ENCODE peak calls at places on chromosomes 4 and X, in eight cellular contexts. One of them, this sample, is unnamed.

GRCh38 chrX:136909119-136909705 is 28.7 kb upstream of the RBMX start:
- DNase-seq in keratinocyte: no peak
- DNase-seq in GM23248: peak; percentile 85
- DNase-seq in SK-N-SH: peak; percentile 93
- DNase-seq in IMR-90: peak; percentile 45
- DNase-seq in endothelial cell of umbilical vein: peak; percentile 72
- DNase-seq in DND-41: peak; percentile 82
- DNase-seq in H1: peak; percentile 33
- DNase-seq in this sample: peak; percentile 73

GRCh38 chrX:71941145-71941544 is 30.5 kb downstream of the NHSL2 start:
- DNase-seq in keratinocyte: no peak
- DNase-seq in GM23248: peak; percentile 35
- DNase-seq in SK-N-SH: no peak
- DNase-seq in IMR-90: peak; percentile 49
- DNase-seq in endothelial cell of umbilical vein: no peak
- DNase-seq in DND-41: no peak
- DNase-seq in H1: no peak
- DNase-seq in this sample: no peak

GRCh38 chrX:46574941-46575381 is 1.4 kb downstream of the CHST7 start:
- DNase-seq in keratinocyte: no peak
- DNase-seq in GM23248: peak; percentile 52
- DNase-seq in SK-N-SH: peak; percentile 41
- DNase-seq in IMR-90: no peak
- DNase-seq in endothelial cell of umbilical vein: peak; percentile 26
- DNase-seq in DND-41: no peak
- DNase-seq in H1: no peak
- DNase-seq in this sample: peak; percentile 13

GRCh38 chrX:63283331-63283730 is 67.8 kb downstream of the SPIN4 start:
- DNase-seq in keratinocyte: no peak
- DNase-seq in GM23248: peak; percentile 10
- DNase-seq in SK-N-SH: no peak
- DNase-seq in IMR-90: no peak
- DNase-seq in endothelial cell of umbilical vein: no peak
- DNase-seq in DND-41: no peak
- DNase-seq in H1: no peak
- DNase-seq in this sample: no peak

GRCh38 chr4:102319594-102319993 is 25.7 kb downstream of the SLC39A8 start:
- DNase-seq in keratinocyte: no peak
- DNase-seq in GM23248: no peak
- DNase-seq in SK-N-SH: no peak
- DNase-seq in IMR-90: no peak
- DNase-seq in endothelial cell of umbilical vein: peak; percentile 8
- DNase-seq in DND-41: no peak
- DNase-seq in H1: no peak
- DNase-seq in this sample: no peak

GRCh38 chrX:9293051-9293496 is 171.8 kb upstream of the TBL1X start:
- DNase-seq in keratinocyte: no peak
- DNase-seq in GM23248: no peak
- DNase-seq in SK-N-SH: peak; percentile 65
- DNase-seq in IMR-90: no peak
- DNase-seq in endothelial cell of umbilical vein: no peak
- DNase-seq in DND-41: no peak
- DNase-seq in H1: peak; percentile 23
- DNase-seq in this sample: no peak

GRCh38 chrX:137031039-137031438 is 2.8 kb downstream of the GPR101 start:
- DNase-seq in keratinocyte: no peak
- DNase-seq in GM23248: no peak
- DNase-seq in SK-N-SH: no peak
- DNase-seq in IMR-90: no peak
- DNase-seq in endothelial cell of umbilical vein: no peak
- DNase-seq in DND-41: no peak
- DNase-seq in H1: no peak
- DNase-seq in this sample: no peak

GRCh38 chrX:109125304-109125703 is 356.6 kb downstream of the GUCY2F start:
- DNase-seq in keratinocyte: no peak
- DNase-seq in GM23248: no peak
- DNase-seq in SK-N-SH: no peak
- DNase-seq in IMR-90: no peak
- DNase-seq in endothelial cell of umbilical vein: no peak
- DNase-seq in DND-41: no peak
- DNase-seq in H1: no peak
- DNase-seq in this sample: no peak

GRCh38 chrX:114500622-114501021 is 83.3 kb upstream of the HTR2C start:
- DNase-seq in keratinocyte: no peak
- DNase-seq in GM23248: no peak
- DNase-seq in SK-N-SH: peak; percentile 1
- DNase-seq in IMR-90: no peak
- DNase-seq in endothelial cell of umbilical vein: no peak
- DNase-seq in DND-41: no peak
- DNase-seq in H1: no peak
- DNase-seq in this sample: no peak

GRCh38 chr4:47704693-47705325 is 133.1 kb downstream of the CORIN start:
- DNase-seq in keratinocyte: no peak
- DNase-seq in GM23248: peak; percentile 52
- DNase-seq in SK-N-SH: peak; percentile 58
- DNase-seq in IMR-90: peak; percentile 37
- DNase-seq in endothelial cell of umbilical vein: peak; percentile 22
- DNase-seq in DND-41: peak; percentile 24
- DNase-seq in H1: peak; percentile 19
- DNase-seq in this sample: peak; percentile 46

GRCh38 chr4:62548765-62549164 is 1348.6 kb downstream of the ADGRL3 start:
- DNase-seq in keratinocyte: no peak
- DNase-seq in GM23248: no peak
- DNase-seq in SK-N-SH: no peak
- DNase-seq in IMR-90: no peak
- DNase-seq in endothelial cell of umbilical vein: no peak
- DNase-seq in DND-41: no peak
- DNase-seq in H1: no peak
- DNase-seq in this sample: no peak

GRCh38 chr4:47849466-47849865 is 11.6 kb upstream of the CORIN start:
- DNase-seq in keratinocyte: no peak
- DNase-seq in GM23248: no peak
- DNase-seq in SK-N-SH: no peak
- DNase-seq in IMR-90: peak; percentile 23
- DNase-seq in endothelial cell of umbilical vein: no peak
- DNase-seq in DND-41: no peak
- DNase-seq in H1: no peak
- DNase-seq in this sample: no peak

DNA sequence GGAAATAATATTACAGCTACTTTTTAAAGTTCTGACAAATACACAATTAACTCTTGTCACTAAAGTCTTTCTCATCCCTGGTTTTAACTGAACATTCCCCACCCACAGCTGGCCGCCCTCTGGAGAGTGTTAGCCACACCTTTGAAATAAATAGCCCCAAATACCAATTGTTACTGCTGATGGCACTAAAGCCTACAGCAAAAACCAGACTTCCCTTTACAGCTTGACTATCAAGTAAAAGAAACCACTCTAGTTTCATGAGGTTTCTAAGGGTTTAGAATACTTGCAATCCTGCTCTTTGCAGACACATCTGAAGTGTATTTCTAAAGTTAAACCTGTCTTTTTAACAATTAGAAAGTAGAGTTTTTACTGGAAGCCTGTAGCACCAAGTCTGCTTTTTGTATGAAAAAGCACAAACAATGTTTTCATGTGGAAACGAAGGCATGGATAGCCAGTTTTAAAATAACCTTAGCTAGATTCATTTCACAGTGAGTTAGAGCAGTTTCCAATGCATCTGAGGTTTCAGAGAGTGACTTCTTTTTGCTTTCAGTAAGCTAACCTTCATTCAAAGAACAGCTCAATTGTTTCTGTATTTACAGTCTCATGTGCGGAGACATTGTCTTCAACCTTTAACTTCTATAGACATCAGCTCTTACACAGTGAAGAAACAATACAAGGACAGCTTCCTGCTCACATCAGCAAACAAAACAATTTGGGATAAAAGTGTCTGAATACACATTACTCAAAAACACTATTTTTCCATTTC is 164.8 kb upstream of the VEGFC start:
- DNase-seq in keratinocyte: no peak
- DNase-seq in GM23248: no peak
- DNase-seq in SK-N-SH: no peak
- DNase-seq in IMR-90: no peak
- DNase-seq in endothelial cell of umbilical vein: no peak
- DNase-seq in DND-41: no peak
- DNase-seq in H1: no peak
- DNase-seq in this sample: no peak
- H3K4me2 ChIP-seq in keratinocyte: no peak overlapping the region
- H3K4me2 ChIP-seq in GM23248: no peak overlapping the region
- H3K4me2 ChIP-seq in SK-N-SH: peak overlapping the region; percentile 57
- H3K4me2 ChIP-seq in IMR-90: no peak overlapping the region
- H3K4me2 ChIP-seq in endothelial cell of umbilical vein: no peak overlapping the region
- H3K4me2 ChIP-seq in DND-41: no peak overlapping the region
- H3K4me2 ChIP-seq in H1: no peak overlapping the region
- H3K4me2 ChIP-seq in this sample: no peak overlapping the region

DNA sequence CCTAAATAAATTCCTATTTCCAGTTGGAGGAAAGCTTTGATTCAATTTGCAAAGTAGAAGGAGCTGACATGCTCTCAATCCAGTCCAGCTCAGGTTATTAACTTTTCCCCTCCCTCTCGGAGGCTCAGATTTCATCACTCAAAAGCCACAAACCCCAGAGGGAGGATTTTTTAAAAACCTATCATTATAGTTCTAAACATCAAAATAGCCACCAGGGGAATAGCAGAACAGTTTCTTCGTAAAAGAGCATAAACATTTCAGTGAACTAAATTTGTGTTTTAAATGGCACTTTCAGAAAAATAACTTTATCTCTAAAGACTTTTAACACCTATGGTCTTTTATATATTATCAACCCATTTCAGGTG is 8.8 kb downstream of the GPRIN3 start:
- DNase-seq in keratinocyte: no peak
- DNase-seq in GM23248: peak; percentile 66
- DNase-seq in SK-N-SH: no peak
- DNase-seq in IMR-90: no peak
- DNase-seq in endothelial cell of umbilical vein: no peak
- DNase-seq in DND-41: peak; percentile 44
- DNase-seq in H1: no peak
- DNase-seq in this sample: peak; percentile 76
- H3K4me2 ChIP-seq in keratinocyte: no peak overlapping the region
- H3K4me2 ChIP-seq in GM23248: peak overlapping the region; percentile 11
- H3K4me2 ChIP-seq in SK-N-SH: no peak overlapping the region
- H3K4me2 ChIP-seq in IMR-90: no peak overlapping the region
- H3K4me2 ChIP-seq in endothelial cell of umbilical vein: no peak overlapping the region
- H3K4me2 ChIP-seq in DND-41: peak overlapping the region; percentile 61
- H3K4me2 ChIP-seq in H1: no peak overlapping the region
- H3K4me2 ChIP-seq in this sample: peak overlapping the region; percentile 81

GRCh38 chr4:73944061-73944875 is 37.6 kb downstream of the PF4 start:
- DNase-seq in keratinocyte: no peak
- DNase-seq in GM23248: peak; percentile 58
- DNase-seq in SK-N-SH: peak; percentile 11
- DNase-seq in IMR-90: no peak
- DNase-seq in endothelial cell of umbilical vein: peak; percentile 24
- DNase-seq in DND-41: no peak
- DNase-seq in H1: no peak
- DNase-seq in this sample: no peak

GRCh38 chr4:73947239-73947985 is 34.4 kb downstream of the PF4 start:
- DNase-seq in keratinocyte: no peak
- DNase-seq in GM23248: no peak
- DNase-seq in SK-N-SH: no peak
- DNase-seq in IMR-90: no peak
- DNase-seq in endothelial cell of umbilical vein: no peak
- DNase-seq in DND-41: no peak
- DNase-seq in H1: no peak
- DNase-seq in this sample: no peak

GRCh38 chr4:73945674-73946449 is 36.0 kb downstream of the PF4 start:
- DNase-seq in keratinocyte: no peak
- DNase-seq in GM23248: no peak
- DNase-seq in SK-N-SH: no peak
- DNase-seq in IMR-90: no peak
- DNase-seq in endothelial cell of umbilical vein: no peak
- DNase-seq in DND-41: no peak
- DNase-seq in H1: no peak
- DNase-seq in this sample: no peak

GRCh38 chr4:73943555-73943954 is 38.3 kb downstream of the PF4 start:
- DNase-seq in keratinocyte: no peak
- DNase-seq in GM23248: no peak
- DNase-seq in SK-N-SH: no peak
- DNase-seq in IMR-90: no peak
- DNase-seq in endothelial cell of umbilical vein: no peak
- DNase-seq in DND-41: no peak
- DNase-seq in H1: no peak
- DNase-seq in this sample: no peak

GRCh38 chr4:73945140-73945539 is 36.7 kb downstream of the PF4 start:
- DNase-seq in keratinocyte: no peak
- DNase-seq in GM23248: no peak
- DNase-seq in SK-N-SH: no peak
- DNase-seq in IMR-90: no peak
- DNase-seq in endothelial cell of umbilical vein: no peak
- DNase-seq in DND-41: no peak
- DNase-seq in H1: no peak
- DNase-seq in this sample: no peak
- H3K4me2 ChIP-seq in keratinocyte: no peak overlapping the region
- H3K4me2 ChIP-seq in GM23248: no peak overlapping the region
- H3K4me2 ChIP-seq in SK-N-SH: no peak overlapping the region
- H3K4me2 ChIP-seq in IMR-90: no peak overlapping the region
- H3K4me2 ChIP-seq in endothelial cell of umbilical vein: no peak overlapping the region
- H3K4me2 ChIP-seq in DND-41: no peak overlapping the region
- H3K4me2 ChIP-seq in H1: peak overlapping the region; percentile 93
- H3K4me2 ChIP-seq in this sample: no peak overlapping the region

GRCh38 chrX:41558531-41558930 is 111.4 kb downstream of the NYX start:
- DNase-seq in keratinocyte: no peak
- DNase-seq in GM23248: peak; percentile 55
- DNase-seq in SK-N-SH: peak; percentile 8
- DNase-seq in IMR-90: peak; percentile 47
- DNase-seq in endothelial cell of umbilical vein: peak; percentile 34
- DNase-seq in DND-41: no peak
- DNase-seq in H1: no peak
- DNase-seq in this sample: peak; percentile 41

GRCh38 chrX:41559235-41559634 is 112.1 kb downstream of the NYX start:
- DNase-seq in keratinocyte: no peak
- DNase-seq in GM23248: no peak
- DNase-seq in SK-N-SH: no peak
- DNase-seq in IMR-90: no peak
- DNase-seq in endothelial cell of umbilical vein: no peak
- DNase-seq in DND-41: no peak
- DNase-seq in H1: no peak
- DNase-seq in this sample: no peak

GRCh38 chrX:41556958-41557357 is 109.8 kb downstream of the NYX start:
- DNase-seq in keratinocyte: no peak
- DNase-seq in GM23248: no peak
- DNase-seq in SK-N-SH: no peak
- DNase-seq in IMR-90: no peak
- DNase-seq in endothelial cell of umbilical vein: no peak
- DNase-seq in DND-41: no peak
- DNase-seq in H1: no peak
- DNase-seq in this sample: peak; percentile 11

GRCh38 chrX:41561045-41561444 is 113.9 kb downstream of the NYX start:
- DNase-seq in keratinocyte: no peak
- DNase-seq in GM23248: peak; percentile 85
- DNase-seq in SK-N-SH: no peak
- DNase-seq in IMR-90: peak; percentile 95
- DNase-seq in endothelial cell of umbilical vein: peak; percentile 79
- DNase-seq in DND-41: peak; percentile 53
- DNase-seq in H1: no peak
- DNase-seq in this sample: peak; percentile 8

DNA sequence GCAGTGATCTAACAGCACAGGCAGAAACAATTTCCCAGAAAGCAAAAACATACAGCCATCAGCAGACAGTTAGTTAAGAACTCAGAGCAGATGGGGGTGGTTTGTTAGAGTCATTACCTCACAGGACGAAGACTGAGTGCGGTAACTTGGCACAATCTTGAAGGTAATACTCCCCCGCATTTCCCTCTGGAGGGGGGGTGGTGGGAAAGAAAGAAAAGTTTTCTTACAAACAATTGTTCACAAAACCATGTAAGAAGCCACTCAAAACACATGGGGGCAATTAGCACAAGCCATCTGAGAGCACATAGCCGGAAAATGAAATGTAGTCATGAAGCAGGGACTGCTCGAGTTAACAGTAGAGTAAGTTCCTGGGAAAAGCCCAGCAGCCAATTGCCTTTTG is 112.5 kb downstream of the NYX start:
- DNase-seq in keratinocyte: no peak
- DNase-seq in GM23248: peak; percentile 74
- DNase-seq in SK-N-SH: no peak
- DNase-seq in IMR-90: peak; percentile 95
- DNase-seq in endothelial cell of umbilical vein: peak; percentile 82
- DNase-seq in DND-41: peak; percentile 57
- DNase-seq in H1: no peak
- DNase-seq in this sample: no peak
- H3K4me2 ChIP-seq in keratinocyte: no peak overlapping the region
- H3K4me2 ChIP-seq in GM23248: peak overlapping the region; percentile 12
- H3K4me2 ChIP-seq in SK-N-SH: no peak overlapping the region
- H3K4me2 ChIP-seq in IMR-90: peak overlapping the region; percentile 50
- H3K4me2 ChIP-seq in endothelial cell of umbilical vein: no peak overlapping the region
- H3K4me2 ChIP-seq in DND-41: no peak overlapping the region
- H3K4me2 ChIP-seq in H1: no peak overlapping the region
- H3K4me2 ChIP-seq in this sample: no peak overlapping the region